ENCODE peak calls at places on chromosomes 16 and 17, in seven cellular contexts. Q is Calu3; P is ELR; J is tibial artery; U is stimulated activated CD4-positive, alpha-beta T cell treated with anti-CD3 and anti-CD28 coated beads, Interleukin-1b, Interleukin-23, amount 100 ng/mL, for 1 hour; R is osteoblast; X is AG20443. T is an unnamed sample.

GRCh38 chr17:78515480-78515879 is 61.7 kb downstream of the DNAH17 start:
- DNase-seq in Q (no peak), P (no peak), J (no peak), U (no peak), R (no peak), X (no peak), T (no peak)

GRCh38 chr17:81695801-81696200 is 7.4 kb upstream of the MRPL12 start:
- DNase-seq in Q (no peak), P (no peak), J (no peak), U (no peak), R (no peak), X (no peak), T (no peak)

GRCh38 chr16:88566158-88566557 is 4.0 kb upstream of the ZC3H18 start:
- DNase-seq in Q (peak), P (peak), J (no peak), U (peak), R (no peak), X (no peak), T (no peak)

GRCh38 chr16:67537270-67537635 is 8.6 kb downstream of the RIPOR1 start:
- DNase-seq in Q (peak), P (peak), J (peak), U (peak), R (peak), X (peak), T (no peak)

GRCh38 chr16:11255737-11256656 is at the start of gene SOCS1:
- DNase-seq in Q (peak), P (peak), J (peak), U (peak), R (peak), X (peak), T (no peak)

GRCh38 chr16:3938843-3939624 is 58.5 kb upstream of the CREBBP start:
- DNase-seq in Q (peak), P (peak), J (peak), U (peak), R (peak), X (peak), T (peak)

GRCh38 chr17:21019976-21020575 is 22.7 kb downstream of the USP22 start:
- DNase-seq in Q (peak), P (peak), J (peak), U (no peak), R (no peak), X (peak), T (no peak)

GRCh38 chr17:2965621-2966275 is 97.7 kb downstream of the OR1D5 start:
- DNase-seq in Q (peak), P (peak), J (peak), U (no peak), R (peak), X (peak), T (no peak)

GRCh38 chr16:67528870-67529638 is 425 bp downstream of the RIPOR1 start:
- DNase-seq in Q (peak), P (peak), J (no peak), U (no peak), R (peak), X (peak), T (no peak)

GRCh38 chr16:12119037-12119436 is 142.5 kb downstream of the SNX29 start:
- DNase-seq in Q (no peak), P (no peak), J (no peak), U (no peak), R (no peak), X (no peak), T (no peak)

GRCh38 chr17:556431-556995 is 158.1 kb downstream of the VPS53 start:
- DNase-seq in Q (no peak), P (no peak), J (no peak), U (no peak), R (no peak), X (no peak), T (no peak)

GRCh38 chr16:69564845-69565610 is 738 bp upstream of the NFAT5 start:
- DNase-seq in Q (no peak), P (peak), J (no peak), U (no peak), R (no peak), X (no peak), T (no peak)

GRCh38 chr16:65782537-65783290 is 583.8 kb upstream of the CDH5 start:
- DNase-seq in Q (no peak), P (peak), J (no peak), U (no peak), R (peak), X (peak), T (no peak)

GRCh38 chr17:78934681-78935418 is 9.7 kb upstream of the TIMP2 start:
- DNase-seq in Q (no peak), P (peak), J (no peak), U (no peak), R (no peak), X (no peak), T (no peak)

GRCh38 chr16:69017036-69017783 is 88.2 kb upstream of the HAS3 start:
- DNase-seq in Q (peak), P (peak), J (no peak), U (no peak), R (peak), X (peak), T (no peak)

GRCh38 chr16:57349212-57350031 is 9.2 kb upstream of the CCL22 start:
- DNase-seq in Q (no peak), P (no peak), J (no peak), U (no peak), R (no peak), X (no peak), T (no peak)

GRCh38 chr17:82319619-82320062 is 2.2 kb upstream of the CD7 start:
- DNase-seq in Q (no peak), P (no peak), J (no peak), U (no peak), R (peak), X (no peak), T (no peak)

GRCh38 chr17:42878123-42878880 is 22.3 kb upstream of the G6PC1 start:
- DNase-seq in Q (peak), P (peak), J (no peak), U (no peak), R (no peak), X (no peak), T (no peak)

GRCh38 chr17:33260638-33261037 is 32.5 kb downstream of the ASIC2 start:
- DNase-seq in Q (no peak), P (no peak), J (no peak), U (no peak), R (no peak), X (no peak), T (no peak)

GRCh38 chr17:74202879-74203432 is 522 bp upstream of the RPL38 start:
- DNase-seq in Q (no peak), P (no peak), J (no peak), U (no peak), R (peak), X (no peak), T (no peak)

GRCh38 chr16:47016700-47017133 is 43.2 kb upstream of the DNAJA2 start:
- DNase-seq in Q (no peak), P (no peak), J (no peak), U (no peak), R (no peak), X (no peak), T (no peak)

GRCh38 chr17:63917646-63918045 is 993 bp downstream of the GH1 start:
- DNase-seq in Q (no peak), P (no peak), J (no peak), U (no peak), R (no peak), X (peak), T (no peak)

GRCh38 chr17:72422505-72423285 is 301.9 kb downstream of the SOX9 start:
- DNase-seq in Q (peak), P (peak), J (peak), U (no peak), R (no peak), X (peak), T (no peak)

GRCh38 chr17:1492249-1493206 is at the start of gene MYO1C:
- DNase-seq in Q (no peak), P (no peak), J (no peak), U (no peak), R (peak), X (no peak), T (no peak)

GRCh38 chr17:46092996-46093395 is 93.9 kb downstream of the STH start:
- DNase-seq in Q (no peak), P (peak), J (no peak), U (no peak), R (no peak), X (no peak), T (no peak)

GRCh38 chr17:64200080-64201042 is 62.7 kb downstream of the TEX2 start:
- DNase-seq in Q (no peak), P (no peak), J (no peak), U (no peak), R (no peak), X (peak), T (no peak)

GRCh38 chr16:17334096-17334495 is 136.7 kb downstream of the XYLT1 start:
- DNase-seq in Q (no peak), P (peak), J (peak), U (no peak), R (peak), X (peak), T (no peak)

GRCh38 chr17:42135664-42136653 is 13.4 kb downstream of the HSPB9 start:
- DNase-seq in Q (peak), P (peak), J (peak), U (no peak), R (peak), X (no peak), T (no peak)

GRCh38 chr17:21318439-21318838 is 33.9 kb downstream of the MAP2K3 start:
- DNase-seq in Q (no peak), P (no peak), J (peak), U (no peak), R (peak), X (no peak), T (no peak)

T was measured in NCI-H1048.